ENCODE peak calls at places on chromosomes 11 and 22, in seven cellular contexts. B, A, M, H, N, U and Y are unnamed samples.
A peak's percentile ranks its signal among the peaks of the same experiment; 100 is the strongest.

GRCh38 chr11:86365566-86365965 is 9.1 kb upstream of the CCDC81 start:
- DNase-seq in B (no peak), A (no peak), M (no peak), H (no peak), N (no peak), U (no peak), Y (no peak)

GRCh38 chr11:69912911-69913451 is 93.8 kb upstream of the FGF3 start:
- DNase-seq in B (no peak), A (peak; percentile 51), M (peak; percentile 47), H (no peak), N (peak; percentile 55), U (peak; percentile 20), Y (peak; percentile 27)

GRCh38 chr11:18171377-18172000 is 1.1 kb upstream of the MRGPRX4 start:
- DNase-seq in B (peak; percentile 15), A (peak; percentile 71), M (no peak), H (no peak), N (no peak), U (no peak), Y (no peak)

GRCh38 chr11:13972033-13972910 is 9.7 kb downstream of the SPON1 start:
- DNase-seq in B (no peak), A (no peak), M (no peak), H (no peak), N (no peak), U (no peak), Y (no peak)

GRCh38 chr22:40685406-40685805 is 6.1 kb downstream of the MCHR1 start:
- DNase-seq in B (no peak), A (no peak), M (no peak), H (no peak), N (no peak), U (no peak), Y (no peak)

GRCh38 chr11:117820071-117820470 is 4.5 kb downstream of the FXYD2 start:
- DNase-seq in B (no peak), A (no peak), M (no peak), H (no peak), N (no peak), U (no peak), Y (peak; percentile 48)

GRCh38 chr11:66473608-66474525 is 6.4 kb upstream of the DPP3 start:
- DNase-seq in B (no peak), A (no peak), M (no peak), H (no peak), N (no peak), U (no peak), Y (no peak)

GRCh38 chr22:29916007-29916544 is 33.1 kb downstream of the MTMR3 start:
- DNase-seq in B (no peak), A (no peak), M (no peak), H (no peak), N (no peak), U (no peak), Y (no peak)

GRCh38 chr11:34234086-34234740 is 123.6 kb downstream of the ABTB2 start:
- DNase-seq in B (no peak), A (peak; percentile 87), M (no peak), H (peak; percentile 38), N (no peak), U (no peak), Y (peak; percentile 79)

GRCh38 chr22:50673231-50674126 is 856 bp downstream of the SHANK3 start:
- DNase-seq in B (no peak), A (peak; percentile 69), M (no peak), H (no peak), N (no peak), U (no peak), Y (no peak)

GRCh38 chr22:44439356-44440223 is 58.4 kb downstream of the RTL6 start:
- DNase-seq in B (no peak), A (no peak), M (no peak), H (no peak), N (peak; percentile 57), U (peak; percentile 41), Y (no peak)

GRCh38 chr11:2395211-2395730 is 5.3 kb upstream of the TSSC4 start:
- DNase-seq in B (no peak), A (no peak), M (no peak), H (no peak), N (no peak), U (no peak), Y (no peak)

GRCh38 chr11:26904114-26904513 is 89.8 kb upstream of the FIBIN start:
- DNase-seq in B (no peak), A (peak; percentile 17), M (no peak), H (no peak), N (no peak), U (no peak), Y (no peak)

GRCh38 chr11:78420255-78420764 is 2.7 kb upstream of the GAB2 start:
- DNase-seq in B (no peak), A (peak; percentile 86), M (no peak), H (no peak), N (peak; percentile 82), U (peak; percentile 86), Y (peak; percentile 72)

DNA sequence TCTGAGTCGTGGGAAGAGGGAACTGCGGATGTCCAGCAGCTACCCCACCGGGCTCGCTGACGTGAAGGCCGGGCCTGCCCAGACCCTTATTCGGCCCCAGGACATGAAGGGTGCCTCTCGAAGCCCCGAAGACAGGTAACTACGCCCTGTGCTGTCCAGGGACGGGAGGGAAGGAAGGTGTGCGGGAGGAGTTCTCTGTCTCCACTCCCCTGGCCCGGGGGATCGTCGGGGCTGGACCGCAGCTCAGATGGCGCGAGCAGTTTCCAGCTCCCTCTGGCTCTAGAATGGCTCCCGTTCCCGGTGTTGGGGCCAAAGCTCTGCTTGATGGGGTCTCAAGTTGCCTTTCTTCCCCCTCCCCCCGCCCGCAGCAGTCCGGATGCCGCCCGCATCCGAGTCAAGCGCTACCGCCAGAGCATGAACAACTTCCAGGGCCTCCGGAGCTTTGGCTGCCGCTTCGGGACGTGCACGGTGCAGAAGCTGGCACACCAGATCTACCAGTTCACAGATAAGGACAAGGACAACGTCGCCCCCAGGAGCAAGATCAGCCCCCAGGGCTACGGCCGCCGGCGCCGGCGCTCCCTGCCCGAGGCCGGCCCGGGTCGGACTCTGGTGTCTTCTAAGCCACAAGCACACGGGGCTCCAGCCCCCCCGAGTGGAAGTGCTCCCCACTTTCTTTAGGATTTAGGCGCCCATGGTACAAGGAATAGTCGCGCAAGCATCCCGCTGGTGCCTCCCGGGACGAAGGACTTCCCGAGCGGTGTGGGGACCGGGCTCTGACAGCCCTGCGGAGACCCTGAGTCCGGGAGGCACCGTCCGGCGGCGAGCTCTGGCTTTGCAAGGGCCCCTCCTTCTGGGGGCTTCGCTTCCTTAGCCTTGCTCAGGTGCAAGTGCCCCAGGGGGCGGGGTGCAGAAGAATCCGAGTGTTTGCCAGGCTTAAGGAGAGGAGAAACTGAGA is 1.4 kb downstream of the ADM start:
- DNase-seq in B (no peak), A (peak; percentile 75), M (no peak), H (no peak), N (peak; percentile 88), U (no peak), Y (peak; percentile 41)
- TF ChIP-seq POLR2AphosphoS5 in B (peak; percentile 19), A (peak; percentile 35), M (no peak), H (no peak), N (peak; percentile 51), U (peak; percentile 14), Y (peak; percentile 48)

GRCh38 chr11:71240061-71240690 is 12.2 kb downstream of the SHANK2 start:
- DNase-seq in B (no peak), A (no peak), M (peak; percentile 33), H (no peak), N (peak; percentile 21), U (peak; percentile 50), Y (no peak)

GRCh38 chr11:71238941-71239340 is 13.4 kb downstream of the SHANK2 start:
- DNase-seq in B (no peak), A (no peak), M (peak; percentile 35), H (no peak), N (peak; percentile 42), U (no peak), Y (no peak)

GRCh38 chr11:71241721-71242259 is 10.6 kb downstream of the SHANK2 start:
- DNase-seq in B (no peak), A (no peak), M (peak; percentile 30), H (no peak), N (peak; percentile 34), U (peak; percentile 49), Y (no peak)

GRCh38 chr11:71239581-71239980 is 12.8 kb downstream of the SHANK2 start:
- DNase-seq in B (no peak), A (no peak), M (peak; percentile 19), H (no peak), N (peak; percentile 30), U (peak; percentile 26), Y (no peak)

DNA sequence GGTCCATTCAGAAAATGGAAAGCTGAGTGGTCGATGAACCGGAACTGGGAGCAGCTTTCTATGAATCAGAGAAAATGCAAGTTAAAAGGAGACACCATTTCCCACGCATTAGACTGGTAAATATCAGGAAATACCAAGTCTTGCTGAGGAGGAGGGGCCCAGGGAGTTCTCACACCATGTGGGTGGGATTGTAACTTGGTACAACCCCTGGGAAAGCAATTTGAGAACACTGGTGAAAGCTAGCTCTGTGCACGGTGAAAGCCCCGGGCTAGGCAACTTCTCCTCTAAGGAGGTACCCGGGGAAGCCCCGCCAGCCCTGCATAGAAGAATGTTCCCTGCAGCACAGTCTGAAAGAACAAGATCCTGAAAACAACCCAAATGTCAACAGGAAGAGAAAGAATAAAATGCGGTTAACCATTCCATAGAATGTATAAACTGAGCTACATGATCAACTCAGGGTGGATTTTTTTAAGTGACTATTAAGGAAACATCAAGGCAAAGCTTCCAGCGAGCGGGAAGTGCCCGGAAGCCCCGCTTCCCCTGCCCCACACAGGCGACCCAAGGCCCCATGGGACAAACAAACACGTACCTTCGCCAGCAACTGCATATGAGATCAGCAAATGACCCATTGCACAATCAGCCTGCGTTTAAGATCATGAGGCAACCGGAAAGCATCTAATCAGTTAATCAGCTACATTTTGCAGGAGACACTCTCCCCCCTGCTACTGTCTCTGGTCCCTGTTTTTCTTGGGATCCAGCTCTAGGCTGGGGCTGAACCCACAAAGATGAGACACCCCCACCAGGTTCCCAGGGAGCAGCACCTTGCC is 11.3 kb downstream of the SHANK2 start:
- DNase-seq in B (no peak), A (peak; percentile 65), M (peak; percentile 82), H (no peak), N (peak; percentile 59), U (peak; percentile 68), Y (peak; percentile 23)
- TF ChIP-seq POLR2AphosphoS5 in B (no peak), A (no peak), M (no peak), H (no peak), N (no peak), U (no peak), Y (peak; percentile 48)

GRCh38 chr11:102416974-102417373 is 35.6 kb downstream of the TMEM123 start:
- DNase-seq in B (no peak), A (no peak), M (no peak), H (no peak), N (no peak), U (no peak), Y (no peak)
- TF ChIP-seq POLR2AphosphoS5 in B (no peak), A (no peak), M (no peak), H (no peak), N (no peak), U (no peak), Y (no peak)

DNA sequence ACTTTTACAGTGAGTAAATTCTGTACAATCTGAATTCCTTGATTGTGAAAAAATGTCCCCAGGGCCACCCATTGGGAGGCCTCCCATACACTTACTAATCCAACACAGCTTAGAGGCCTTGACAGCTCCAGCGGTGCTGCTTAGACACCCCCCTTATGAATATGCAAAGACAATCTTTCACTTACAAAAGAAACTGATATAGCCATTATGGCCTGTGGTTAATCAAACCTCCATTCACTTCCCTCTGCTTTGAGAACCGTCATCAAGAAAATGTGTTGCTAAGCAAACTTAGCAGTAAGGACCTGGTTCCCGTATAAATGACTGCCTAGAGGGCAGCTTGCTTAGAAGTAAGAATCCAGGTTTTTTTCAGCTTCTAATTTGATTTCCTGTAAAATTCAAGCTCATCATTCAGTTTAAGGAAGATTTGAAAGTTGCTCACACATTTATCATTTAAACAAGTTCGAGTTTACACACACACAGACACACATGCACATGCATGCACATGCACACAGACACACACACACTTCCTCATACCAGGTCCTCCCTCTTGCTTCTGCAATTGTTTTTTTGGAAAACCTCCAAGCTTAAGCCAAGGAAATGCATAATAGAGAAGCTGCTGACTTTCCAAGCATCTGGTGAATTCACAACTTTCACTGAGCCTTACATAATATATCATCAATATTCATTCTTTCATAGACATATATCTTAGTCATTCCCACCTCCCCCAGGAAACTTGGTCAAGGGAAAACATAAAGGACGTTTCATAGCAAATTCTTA is 137.7 kb upstream of the BLID start:
- DNase-seq in B (no peak), A (peak; percentile 30), M (no peak), H (no peak), N (no peak), U (no peak), Y (no peak)
- TF ChIP-seq POLR2AphosphoS5 in B (no peak), A (no peak), M (no peak), H (no peak), N (no peak), U (no peak), Y (no peak)